ENCODE peak calls at places on chromosomes 12 and 14, in four cellular contexts. U is CD4-positive, alpha-beta T cell; O is effector memory CD4-positive, alpha-beta T cell; F is uterus. B is an unnamed sample.
A peak's percentile ranks its signal among the peaks of the same experiment; 100 is the strongest.

GRCh38 chr12:114397978-114398881 is 7.7 kb downstream of the TBX5 start:
- DNase-seq in U (no peak), O (no peak), F (no peak), B (peak; percentile 69)

GRCh38 chr14:33948143-33948962 is 2.5 kb downstream of the EGLN3 start:
- DNase-seq in U (no peak), O (no peak), F (no peak), B (no peak)

GRCh38 chr12:28140404-28140803 is 49.9 kb upstream of the CCDC91 start:
- DNase-seq in U (no peak), O (no peak), F (no peak), B (no peak)

GRCh38 chr14:95891742-95892141 is 15.1 kb downstream of the TUNAR start:
- DNase-seq in U (no peak), O (no peak), F (no peak), B (no peak)

GRCh38 chr12:85322715-85323114 is 42.7 kb downstream of the ALX1 start:
- DNase-seq in U (no peak), O (no peak), F (no peak), B (no peak)

GRCh38 chr12:87253157-87253556 is 776.0 kb downstream of the C12orf50 start:
- DNase-seq in U (no peak), O (no peak), F (no peak), B (no peak)

GRCh38 chr12:101737476-101737875 is 1.8 kb downstream of the SYCP3 start:
- DNase-seq in U (no peak), O (no peak), F (no peak), B (no peak)

GRCh38 chr14:22416193-22416592 is 172.8 kb downstream of the DAD1 start:
- DNase-seq in U (no peak), O (no peak), F (no peak), B (no peak)

GRCh38 chr12:40308851-40309420 is 84.1 kb downstream of the LRRK2 start:
- DNase-seq in U (no peak), O (no peak), F (no peak), B (no peak)

GRCh38 chr12:81222841-81223595 is 145.1 kb downstream of the ACSS3 start:
- DNase-seq in U (no peak), O (no peak), F (no peak), B (no peak)

GRCh38 chr14:93009471-93010117 is 86.6 kb downstream of the CHGA start:
- DNase-seq in U (no peak), O (no peak), F (no peak), B (no peak)

GRCh38 chr14:93007225-93007997 is 84.5 kb downstream of the CHGA start:
- DNase-seq in U (no peak), O (no peak), F (no peak), B (peak; percentile 68)

GRCh38 chr14:93010118-93010475 is 87.1 kb downstream of the CHGA start:
- DNase-seq in U (no peak), O (no peak), F (no peak), B (no peak)

GRCh38 chr14:93006484-93007128 is 83.7 kb downstream of the CHGA start:
- DNase-seq in U (no peak), O (no peak), F (no peak), B (no peak)

GRCh38 chr14:93008381-93008780 is 85.4 kb downstream of the CHGA start:
- DNase-seq in U (no peak), O (no peak), F (peak; percentile 74), B (no peak)
- H3K27ac ChIP-seq in U (no peak overlapping the region), O (no peak overlapping the region), F (peak overlapping the region; percentile 43), B (no peak overlapping the region)

GRCh38 chr12:132674561-132674960 is 12.6 kb downstream of the POLE start:
- DNase-seq in U (no peak), O (no peak), F (no peak), B (no peak)
- H3K27ac ChIP-seq in U (no peak overlapping the region), O (no peak overlapping the region), F (no peak overlapping the region), B (no peak overlapping the region)

DNA sequence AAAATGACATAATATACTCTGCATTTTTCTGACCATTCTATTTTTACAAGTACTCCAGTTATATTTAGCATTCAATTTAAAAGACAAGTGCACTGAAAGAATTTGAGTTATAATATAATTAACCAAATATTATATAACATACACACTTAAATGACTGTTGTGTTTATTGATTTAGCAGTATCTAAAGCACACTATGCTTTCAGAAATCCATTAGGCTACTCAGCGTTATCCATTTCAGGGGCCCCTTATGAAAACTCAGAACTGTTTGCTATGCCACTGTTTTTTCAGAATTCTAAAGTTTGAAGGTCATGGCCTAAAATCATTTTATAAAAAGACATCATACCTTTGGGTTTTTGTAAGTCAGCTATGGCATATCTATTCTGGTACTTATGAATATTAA is 57.1 kb downstream of the HECTD4 start:
- DNase-seq in U (no peak), O (no peak), F (no peak), B (no peak)
- H3K27ac ChIP-seq in U (no peak overlapping the region), O (no peak overlapping the region), F (no peak overlapping the region), B (no peak overlapping the region)

GRCh38 chr12:104619305-104619704 is 162.6 kb downstream of the CHST11 start:
- DNase-seq in U (no peak), O (no peak), F (no peak), B (no peak)
- H3K27ac ChIP-seq in U (no peak overlapping the region), O (no peak overlapping the region), F (no peak overlapping the region), B (no peak overlapping the region)

DNA sequence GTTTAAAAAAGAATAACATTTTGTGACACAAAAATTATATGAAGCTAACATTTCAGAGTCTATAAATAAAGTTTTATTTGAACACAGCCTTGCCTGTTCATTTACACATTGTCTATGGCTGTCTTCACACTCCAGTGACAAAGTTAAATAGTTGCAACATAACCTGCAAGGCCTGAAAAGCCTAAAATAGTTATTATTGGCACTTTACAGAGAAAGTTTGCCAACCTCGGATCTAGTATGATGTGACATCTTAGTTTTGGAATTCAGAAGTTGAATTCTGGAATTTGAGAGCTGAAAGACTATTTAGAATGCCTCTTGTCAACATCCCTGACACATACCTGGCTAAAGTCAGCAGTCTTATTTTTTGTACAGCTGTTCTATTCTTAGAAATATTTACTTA is 68.3 kb downstream of the DYRK2 start:
- DNase-seq in U (no peak), O (no peak), F (no peak), B (no peak)
- H3K27ac ChIP-seq in U (no peak overlapping the region), O (no peak overlapping the region), F (no peak overlapping the region), B (no peak overlapping the region)

DNA sequence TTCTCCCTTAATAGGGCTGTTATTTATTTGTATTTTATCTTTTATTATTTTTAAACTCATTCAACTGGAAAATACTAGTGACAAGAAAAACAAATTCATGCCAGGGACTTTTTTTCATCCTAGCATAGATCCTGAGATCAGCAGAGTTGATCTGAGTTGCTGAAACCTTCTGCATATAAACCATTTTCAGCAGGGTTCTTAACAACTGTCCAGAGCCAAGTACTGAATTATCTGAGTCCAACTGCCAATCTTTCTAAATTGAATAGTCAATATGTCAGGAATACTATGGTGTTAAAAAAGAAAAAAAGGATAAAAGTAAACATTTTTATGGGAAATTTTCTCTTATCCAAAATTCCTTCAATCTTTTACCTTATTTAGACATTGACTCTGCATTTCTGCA is 28.6 kb downstream of the CDC42BPB start:
- DNase-seq in U (no peak), O (no peak), F (no peak), B (no peak)
- H3K27ac ChIP-seq in U (no peak overlapping the region), O (no peak overlapping the region), F (no peak overlapping the region), B (no peak overlapping the region)

GRCh38 chr12:31585271-31585670 is 5.7 kb downstream of the DENND5B start:
- DNase-seq in U (no peak), O (no peak), F (no peak), B (no peak)

GRCh38 chr12:31582155-31582554 is 8.8 kb downstream of the DENND5B start:
- DNase-seq in U (no peak), O (no peak), F (no peak), B (no peak)

GRCh38 chr12:31584782-31585181 is 6.2 kb downstream of the DENND5B start:
- DNase-seq in U (no peak), O (no peak), F (no peak), B (no peak)

GRCh38 chr12:31585895-31586294 is 5.0 kb downstream of the DENND5B start:
- DNase-seq in U (no peak), O (no peak), F (no peak), B (no peak)

DNA sequence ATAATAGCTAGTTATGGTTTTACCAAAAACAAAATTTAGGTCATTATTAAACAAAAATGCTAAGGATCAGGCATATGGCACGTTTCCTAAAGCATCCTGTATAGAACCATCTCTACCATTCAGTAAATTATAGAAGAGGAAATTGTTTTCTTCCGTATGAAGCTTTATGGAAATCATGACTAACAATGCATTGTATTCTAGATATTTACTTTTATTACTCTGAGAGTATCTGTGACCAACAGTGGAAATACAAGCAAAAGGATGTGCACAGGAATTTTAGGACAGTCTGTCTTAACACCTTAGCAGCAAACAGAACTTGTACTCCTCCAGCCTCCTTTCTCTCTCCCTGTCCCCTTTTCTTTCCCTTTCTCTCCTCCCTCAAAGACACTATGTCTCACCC is 7.1 kb downstream of the DENND5B start:
- DNase-seq in U (no peak), O (no peak), F (no peak), B (no peak)
- H3K27ac ChIP-seq in U (no peak overlapping the region), O (no peak overlapping the region), F (no peak overlapping the region), B (no peak overlapping the region)

GRCh38 chr12:662541-663292 is 528 bp downstream of the NINJ2 start:
- DNase-seq in U (no peak), O (no peak), F (no peak), B (no peak)

GRCh38 chr12:663293-663871 is at the start of gene NINJ2:
- DNase-seq in U (no peak), O (no peak), F (no peak), B (no peak)

GRCh38 chr12:666066-666465 is 2.8 kb upstream of the NINJ2 start:
- DNase-seq in U (no peak), O (no peak), F (no peak), B (no peak)

GRCh38 chr12:664779-665092 is 1.5 kb upstream of the NINJ2 start:
- DNase-seq in U (no peak), O (no peak), F (no peak), B (no peak)

DNA sequence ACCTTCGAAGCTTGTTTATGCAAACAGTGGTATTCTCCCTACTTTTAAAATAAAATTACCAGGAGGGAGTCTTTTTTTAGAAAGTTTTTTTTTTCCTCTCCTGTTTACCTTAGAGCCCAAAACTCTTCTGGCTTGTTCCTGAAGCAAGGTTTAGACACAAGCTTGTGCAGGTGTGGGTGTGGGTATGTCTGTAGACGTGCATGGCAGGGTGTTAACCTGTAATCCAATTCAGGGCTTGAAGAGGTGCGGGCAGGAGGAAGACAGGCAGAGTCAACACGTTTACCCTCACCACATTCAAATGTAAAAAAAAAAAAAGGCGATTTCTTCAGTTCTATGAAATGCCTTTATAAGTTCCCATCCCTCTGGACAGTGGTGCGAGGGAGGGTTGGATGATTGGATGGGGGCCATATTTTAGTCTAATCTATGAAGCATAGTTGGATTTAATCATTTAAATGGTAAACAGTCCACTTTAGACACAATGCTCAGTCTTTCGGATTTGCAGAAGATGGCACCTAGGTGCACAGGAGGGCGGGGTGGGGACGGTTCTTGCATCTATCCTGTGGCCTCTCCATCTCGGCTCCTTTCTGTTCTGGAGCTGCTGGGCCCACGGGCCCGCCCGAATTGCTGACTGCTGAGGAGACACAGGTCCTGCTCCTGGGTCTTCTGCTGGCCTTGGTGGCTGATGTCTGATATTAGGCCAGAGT is 982 bp upstream of the NINJ2 start:
- DNase-seq in U (no peak), O (no peak), F (no peak), B (no peak)
- H3K27ac ChIP-seq in U (no peak overlapping the region), O (no peak overlapping the region), F (no peak overlapping the region), B (no peak overlapping the region)